ENCODE peak calls at places on chromosomes 3 and 15, in ten cellular contexts. One of them, this sample, is unnamed.

GRCh38 chr3:129184396-129184656 is 630 bp upstream of the CNBP start:
- DNase-seq in Peyer's patch: no peak
- DNase-seq in LNCaP clone FGC: no peak
- DNase-seq in CD8-positive, alpha-beta T cell: no peak
- DNase-seq in MM.1S: peak; percentile 24
- DNase-seq in left ventricle myocardium inferior: no peak
- DNase-seq in GM06990: no peak
- DNase-seq in stomach: no peak
- DNase-seq in endothelial cell: no peak
- DNase-seq in PC-9: no peak
- DNase-seq in this sample: peak; percentile 43

GRCh38 chr15:70348581-70349344 is 251.0 kb upstream of the TLE3 start:
- DNase-seq in MM.1S: no peak
- DNase-seq in Peyer's patch: peak; percentile 38
- DNase-seq in left ventricle myocardium inferior: no peak
- DNase-seq in stomach: no peak
- DNase-seq in endothelial cell: no peak
- DNase-seq in CD8-positive, alpha-beta T cell: no peak
- DNase-seq in GM06990: no peak
- DNase-seq in LNCaP clone FGC: no peak
- DNase-seq in PC-9: no peak
- DNase-seq in this sample: no peak

GRCh38 chr3:138509586-138509985 is 75.2 kb downstream of the ESYT3 start:
- DNase-seq in CD8-positive, alpha-beta T cell: no peak
- DNase-seq in GM06990: no peak
- DNase-seq in endothelial cell: no peak
- DNase-seq in stomach: no peak
- DNase-seq in left ventricle myocardium inferior: no peak
- DNase-seq in PC-9: no peak
- DNase-seq in MM.1S: no peak
- DNase-seq in LNCaP clone FGC: no peak
- DNase-seq in Peyer's patch: no peak
- DNase-seq in this sample: no peak

GRCh38 chr3:56860948-56861347 is 59.2 kb upstream of the ARHGEF3 start:
- DNase-seq in GM06990: peak; percentile 22
- DNase-seq in endothelial cell: no peak
- DNase-seq in stomach: no peak
- DNase-seq in CD8-positive, alpha-beta T cell: no peak
- DNase-seq in left ventricle myocardium inferior: no peak
- DNase-seq in PC-9: no peak
- DNase-seq in Peyer's patch: no peak
- DNase-seq in MM.1S: no peak
- DNase-seq in LNCaP clone FGC: no peak
- DNase-seq in this sample: no peak

GRCh38 chr15:39851505-39852082 is 68.5 kb downstream of the GPR176 start:
- DNase-seq in left ventricle myocardium inferior: no peak
- DNase-seq in MM.1S: no peak
- DNase-seq in LNCaP clone FGC: no peak
- DNase-seq in PC-9: no peak
- DNase-seq in stomach: no peak
- DNase-seq in endothelial cell: no peak
- DNase-seq in CD8-positive, alpha-beta T cell: no peak
- DNase-seq in Peyer's patch: no peak
- DNase-seq in GM06990: no peak
- DNase-seq in this sample: no peak

GRCh38 chr15:89088605-89089315 is 504 bp downstream of the ABHD2 start:
- DNase-seq in endothelial cell: peak; percentile 13
- DNase-seq in Peyer's patch: no peak
- DNase-seq in CD8-positive, alpha-beta T cell: no peak
- DNase-seq in MM.1S: peak; percentile 31
- DNase-seq in PC-9: no peak
- DNase-seq in stomach: peak; percentile 55
- DNase-seq in LNCaP clone FGC: no peak
- DNase-seq in GM06990: peak; percentile 24
- DNase-seq in left ventricle myocardium inferior: peak; percentile 43
- DNase-seq in this sample: peak; percentile 21

GRCh38 chr3:16243706-16244490 is 20.8 kb downstream of the DPH3 start:
- DNase-seq in PC-9: peak; percentile 41
- DNase-seq in endothelial cell: no peak
- DNase-seq in MM.1S: no peak
- DNase-seq in GM06990: no peak
- DNase-seq in CD8-positive, alpha-beta T cell: no peak
- DNase-seq in Peyer's patch: no peak
- DNase-seq in LNCaP clone FGC: no peak
- DNase-seq in left ventricle myocardium inferior: peak; percentile 25
- DNase-seq in stomach: no peak
- DNase-seq in this sample: no peak

GRCh38 chr3:37707428-37708372 is 154.0 kb upstream of the CTDSPL start:
- DNase-seq in stomach: no peak
- DNase-seq in LNCaP clone FGC: peak; percentile 27
- DNase-seq in endothelial cell: no peak
- DNase-seq in CD8-positive, alpha-beta T cell: no peak
- DNase-seq in left ventricle myocardium inferior: no peak
- DNase-seq in Peyer's patch: no peak
- DNase-seq in MM.1S: no peak
- DNase-seq in GM06990: no peak
- DNase-seq in PC-9: no peak
- DNase-seq in this sample: no peak

GRCh38 chr3:30693470-30694120 is 87.2 kb downstream of the TGFBR2 start:
- DNase-seq in CD8-positive, alpha-beta T cell: no peak
- DNase-seq in endothelial cell: peak; percentile 48
- DNase-seq in GM06990: peak; percentile 12
- DNase-seq in left ventricle myocardium inferior: no peak
- DNase-seq in PC-9: peak; percentile 35
- DNase-seq in MM.1S: peak; percentile 75
- DNase-seq in LNCaP clone FGC: peak; percentile 49
- DNase-seq in Peyer's patch: peak; percentile 42
- DNase-seq in stomach: no peak
- DNase-seq in this sample: peak; percentile 45
- TF ChIP-seq CTCF in CD8-positive, alpha-beta T cell: peak; percentile 87
- TF ChIP-seq CTCF in endothelial cell: peak; percentile 76
- TF ChIP-seq CTCF in GM06990: peak; percentile 67
- TF ChIP-seq CTCF in left ventricle myocardium inferior: peak; percentile 90
- TF ChIP-seq CTCF in PC-9: peak; percentile 76
- TF ChIP-seq CTCF in MM.1S: peak; percentile 86
- TF ChIP-seq CTCF in LNCaP clone FGC: peak; percentile 85
- TF ChIP-seq CTCF in Peyer's patch: peak; percentile 91
- TF ChIP-seq CTCF in stomach: peak; percentile 70
- TF ChIP-seq CTCF in this sample: peak; percentile 57

GRCh38 chr15:38690737-38691332 is 126.2 kb upstream of the RASGRP1 start:
- DNase-seq in MM.1S: peak; percentile 80
- DNase-seq in stomach: peak; percentile 73
- DNase-seq in CD8-positive, alpha-beta T cell: peak; percentile 63
- DNase-seq in endothelial cell: peak; percentile 80
- DNase-seq in PC-9: peak; percentile 61
- DNase-seq in LNCaP clone FGC: peak; percentile 58
- DNase-seq in Peyer's patch: peak; percentile 70
- DNase-seq in GM06990: no peak
- DNase-seq in left ventricle myocardium inferior: peak; percentile 17
- DNase-seq in this sample: peak; percentile 33
- TF ChIP-seq CTCF in MM.1S: peak; percentile 88
- TF ChIP-seq CTCF in stomach: peak; percentile 69
- TF ChIP-seq CTCF in CD8-positive, alpha-beta T cell: peak; percentile 92
- TF ChIP-seq CTCF in endothelial cell: peak; percentile 92
- TF ChIP-seq CTCF in PC-9: peak; percentile 76
- TF ChIP-seq CTCF in LNCaP clone FGC: peak; percentile 82
- TF ChIP-seq CTCF in Peyer's patch: peak; percentile 86
- TF ChIP-seq CTCF in GM06990: peak; percentile 86
- TF ChIP-seq CTCF in left ventricle myocardium inferior: peak; percentile 85
- TF ChIP-seq CTCF in this sample: peak; percentile 49

GRCh38 chr3:46429250-46429649 is 22.2 kb downstream of the CCRL2 start:
- DNase-seq in endothelial cell: no peak
- DNase-seq in MM.1S: no peak
- DNase-seq in PC-9: no peak
- DNase-seq in left ventricle myocardium inferior: no peak
- DNase-seq in CD8-positive, alpha-beta T cell: no peak
- DNase-seq in LNCaP clone FGC: peak; percentile 17
- DNase-seq in GM06990: no peak
- DNase-seq in Peyer's patch: no peak
- DNase-seq in stomach: no peak
- DNase-seq in this sample: no peak

GRCh38 chr3:46423588-46423987 is 16.5 kb downstream of the CCRL2 start:
- DNase-seq in left ventricle myocardium inferior: no peak
- DNase-seq in GM06990: no peak
- DNase-seq in MM.1S: no peak
- DNase-seq in stomach: no peak
- DNase-seq in Peyer's patch: no peak
- DNase-seq in endothelial cell: no peak
- DNase-seq in LNCaP clone FGC: no peak
- DNase-seq in PC-9: peak; percentile 48
- DNase-seq in CD8-positive, alpha-beta T cell: no peak
- DNase-seq in this sample: no peak

GRCh38 chr3:46422617-46423016 is 15.6 kb downstream of the CCRL2 start:
- DNase-seq in endothelial cell: no peak
- DNase-seq in MM.1S: no peak
- DNase-seq in LNCaP clone FGC: no peak
- DNase-seq in Peyer's patch: no peak
- DNase-seq in GM06990: no peak
- DNase-seq in stomach: no peak
- DNase-seq in PC-9: peak; percentile 79
- DNase-seq in CD8-positive, alpha-beta T cell: no peak
- DNase-seq in left ventricle myocardium inferior: no peak
- DNase-seq in this sample: no peak

GRCh38 chr3:46429671-46430070 is 22.6 kb downstream of the CCRL2 start:
- DNase-seq in PC-9: no peak
- DNase-seq in CD8-positive, alpha-beta T cell: no peak
- DNase-seq in GM06990: no peak
- DNase-seq in Peyer's patch: no peak
- DNase-seq in stomach: no peak
- DNase-seq in endothelial cell: no peak
- DNase-seq in left ventricle myocardium inferior: no peak
- DNase-seq in LNCaP clone FGC: no peak
- DNase-seq in MM.1S: no peak
- DNase-seq in this sample: no peak

DNA sequence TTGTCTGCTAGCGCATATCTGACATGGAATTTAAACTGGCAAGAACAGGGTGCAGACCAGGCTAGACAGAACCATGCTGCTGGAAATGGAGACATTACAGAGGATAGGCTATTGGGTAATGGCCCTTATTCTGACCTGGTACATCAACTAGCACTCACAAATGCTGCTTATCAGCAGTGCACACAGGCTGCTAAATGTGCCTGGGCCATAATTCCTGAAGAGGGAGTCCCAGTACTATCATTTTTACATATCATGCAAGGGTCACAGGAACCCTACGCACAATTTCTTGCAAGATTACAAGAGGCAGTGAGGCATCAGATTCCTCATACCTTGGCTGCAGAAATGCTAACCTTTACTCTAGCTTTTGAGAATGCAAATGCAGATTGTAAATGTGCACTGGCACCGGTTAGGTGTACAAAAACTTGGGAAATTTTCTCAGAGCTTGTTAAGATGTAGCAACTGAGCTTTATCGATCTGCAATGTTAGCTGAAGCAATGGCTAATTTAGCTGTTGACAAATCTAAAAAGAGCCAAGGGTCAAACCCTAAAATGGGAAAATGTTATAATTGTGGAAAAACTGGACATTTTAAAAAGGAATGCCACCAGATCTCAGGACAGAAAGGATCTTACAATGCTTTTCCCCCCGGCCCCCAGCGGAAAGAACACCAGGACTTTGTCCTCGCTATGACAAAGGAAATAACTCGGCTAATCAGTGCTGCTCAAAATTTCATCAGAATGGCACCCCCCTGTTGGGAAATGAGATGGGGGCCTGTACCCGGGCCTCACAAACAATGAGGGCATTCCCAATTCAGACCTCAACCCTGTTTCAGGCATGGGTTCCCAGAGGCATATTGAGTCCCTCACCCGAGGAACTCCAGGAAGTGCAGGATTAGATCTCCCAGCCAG is 21.1 kb downstream of the CCRL2 start:
- DNase-seq in Peyer's patch: no peak
- DNase-seq in CD8-positive, alpha-beta T cell: no peak
- DNase-seq in left ventricle myocardium inferior: no peak
- DNase-seq in PC-9: no peak
- DNase-seq in MM.1S: no peak
- DNase-seq in LNCaP clone FGC: no peak
- DNase-seq in GM06990: no peak
- DNase-seq in endothelial cell: no peak
- DNase-seq in stomach: no peak
- DNase-seq in this sample: no peak
- TF ChIP-seq CTCF in Peyer's patch: no peak
- TF ChIP-seq CTCF in CD8-positive, alpha-beta T cell: no peak
- TF ChIP-seq CTCF in left ventricle myocardium inferior: no peak
- TF ChIP-seq CTCF in PC-9: no peak
- TF ChIP-seq CTCF in MM.1S: no peak
- TF ChIP-seq CTCF in LNCaP clone FGC: peak; percentile 4
- TF ChIP-seq CTCF in GM06990: no peak
- TF ChIP-seq CTCF in endothelial cell: no peak
- TF ChIP-seq CTCF in stomach: no peak
- TF ChIP-seq CTCF in this sample: no peak

GRCh38 chr15:81278306-81279029 is 45.5 kb downstream of the STARD5 start:
- DNase-seq in MM.1S: no peak
- DNase-seq in GM06990: no peak
- DNase-seq in CD8-positive, alpha-beta T cell: no peak
- DNase-seq in left ventricle myocardium inferior: no peak
- DNase-seq in Peyer's patch: no peak
- DNase-seq in PC-9: no peak
- DNase-seq in stomach: no peak
- DNase-seq in LNCaP clone FGC: no peak
- DNase-seq in endothelial cell: no peak
- DNase-seq in this sample: no peak

GRCh38 chr15:81276967-81277366 is 47.0 kb downstream of the STARD5 start:
- DNase-seq in GM06990: no peak
- DNase-seq in LNCaP clone FGC: no peak
- DNase-seq in left ventricle myocardium inferior: no peak
- DNase-seq in MM.1S: no peak
- DNase-seq in Peyer's patch: no peak
- DNase-seq in stomach: no peak
- DNase-seq in PC-9: no peak
- DNase-seq in endothelial cell: no peak
- DNase-seq in CD8-positive, alpha-beta T cell: no peak
- DNase-seq in this sample: no peak

GRCh38 chr15:81279621-81280051 is 44.3 kb downstream of the STARD5 start:
- DNase-seq in LNCaP clone FGC: peak; percentile 68
- DNase-seq in CD8-positive, alpha-beta T cell: no peak
- DNase-seq in MM.1S: no peak
- DNase-seq in left ventricle myocardium inferior: no peak
- DNase-seq in PC-9: no peak
- DNase-seq in Peyer's patch: no peak
- DNase-seq in stomach: no peak
- DNase-seq in GM06990: no peak
- DNase-seq in endothelial cell: no peak
- DNase-seq in this sample: no peak

GRCh38 chr15:81275711-81276417 is 48.1 kb downstream of the STARD5 start:
- DNase-seq in left ventricle myocardium inferior: no peak
- DNase-seq in MM.1S: no peak
- DNase-seq in Peyer's patch: no peak
- DNase-seq in stomach: no peak
- DNase-seq in CD8-positive, alpha-beta T cell: no peak
- DNase-seq in GM06990: no peak
- DNase-seq in endothelial cell: no peak
- DNase-seq in LNCaP clone FGC: no peak
- DNase-seq in PC-9: no peak
- DNase-seq in this sample: no peak

DNA sequence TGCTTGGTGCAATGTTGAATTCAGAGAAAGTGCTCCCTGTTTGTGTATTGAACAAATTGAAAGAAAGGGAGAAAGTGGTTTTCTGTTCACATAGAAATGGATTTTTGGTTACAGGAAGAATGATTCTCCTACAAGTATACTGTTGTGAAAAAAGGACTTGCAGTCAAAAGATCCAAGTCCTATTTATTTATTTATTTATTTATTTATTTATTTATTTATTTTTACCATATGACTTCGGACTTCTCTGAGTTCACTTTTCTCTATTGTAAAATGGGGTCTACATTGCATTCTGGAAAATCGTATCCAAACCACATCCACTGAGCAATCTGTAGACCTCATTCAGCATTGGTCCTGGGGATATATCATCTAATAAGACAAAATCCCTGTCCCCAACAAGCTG is 46.1 kb downstream of the STARD5 start:
- DNase-seq in stomach: no peak
- DNase-seq in GM06990: no peak
- DNase-seq in PC-9: no peak
- DNase-seq in Peyer's patch: no peak
- DNase-seq in LNCaP clone FGC: no peak
- DNase-seq in left ventricle myocardium inferior: no peak
- DNase-seq in CD8-positive, alpha-beta T cell: no peak
- DNase-seq in endothelial cell: no peak
- DNase-seq in MM.1S: no peak
- DNase-seq in this sample: no peak
- TF ChIP-seq CTCF in stomach: no peak
- TF ChIP-seq CTCF in GM06990: no peak
- TF ChIP-seq CTCF in PC-9: no peak
- TF ChIP-seq CTCF in Peyer's patch: no peak
- TF ChIP-seq CTCF in LNCaP clone FGC: no peak
- TF ChIP-seq CTCF in left ventricle myocardium inferior: no peak
- TF ChIP-seq CTCF in CD8-positive, alpha-beta T cell: no peak
- TF ChIP-seq CTCF in endothelial cell: no peak
- TF ChIP-seq CTCF in MM.1S: no peak
- TF ChIP-seq CTCF in this sample: no peak

This sample was measured in GM13976.